ENCODE peak calls at places on chromosomes 7 and 10, in seven cellular contexts. H is lower lobe of right lung; I is psoas muscle; C is cardiac muscle cell; A is IMR-90; W is WERI-Rb-1; O is CD8-positive, alpha-beta T cell. F is an unnamed sample.

GRCh38 chr10:30784896-30785605 is 155.5 kb upstream of the LYZL2 start:
- DNase-seq in H (peak; percentile 81), I (peak; percentile 92), C (peak; percentile 95), A (peak; percentile 69), O (peak; percentile 76), W (peak; percentile 78), F (peak; percentile 4)

GRCh38 chr10:98259606-98260319 is 8.2 kb downstream of the LOXL4 start:
- DNase-seq in O (no peak), C (no peak), W (no peak), H (no peak), I (no peak), A (peak; percentile 36), F (no peak)

GRCh38 chr10:3054183-3054815 is 13.0 kb upstream of the PFKP start:
- DNase-seq in I (no peak), H (no peak), A (peak; percentile 26), W (no peak), O (no peak), C (no peak), F (no peak)

GRCh38 chr7:90736968-90737939 is 141.1 kb downstream of the CDK14 start:
- DNase-seq in I (no peak), A (no peak), C (no peak), W (no peak), H (no peak), O (no peak), F (no peak)

GRCh38 chr10:6033954-6034353 is 28.2 kb downstream of the IL2RA start:
- DNase-seq in A (no peak), H (no peak), C (no peak), W (no peak), I (no peak), O (no peak), F (no peak)

GRCh38 chr10:32077896-32078295 is 21.7 kb upstream of the KIF5B start:
- DNase-seq in A (peak; percentile 72), I (peak; percentile 63), O (no peak), H (no peak), W (no peak), C (no peak), F (no peak)

GRCh38 chr10:29734640-29734979 is 99.8 kb upstream of the SVIL start:
- DNase-seq in H (no peak), O (no peak), A (no peak), C (no peak), I (no peak), W (no peak), F (no peak)

GRCh38 chr10:45374451-45375052 is 536 bp downstream of the ALOX5 start:
- DNase-seq in C (no peak), O (no peak), A (no peak), H (no peak), W (peak; percentile 18), I (no peak), F (no peak)

GRCh38 chr10:94059174-94059573 is 65.4 kb downstream of the PLCE1 start:
- DNase-seq in H (no peak), W (no peak), O (no peak), I (no peak), A (no peak), C (no peak), F (no peak)

GRCh38 chr7:141511370-141512335 is 39.6 kb upstream of the AGK start:
- DNase-seq in W (no peak), A (no peak), H (peak; percentile 46), C (peak; percentile 3), I (peak; percentile 63), O (no peak), F (no peak)

GRCh38 chr7:157013101-157013500 is 2.6 kb upstream of the MNX1 start:
- DNase-seq in H (no peak), W (no peak), C (no peak), O (no peak), A (no peak), I (no peak), F (no peak)

GRCh38 chr10:6114758-6115410 is 26.1 kb downstream of the RBM17 start:
- DNase-seq in A (peak; percentile 59), H (no peak), O (no peak), W (no peak), I (peak; percentile 54), C (no peak), F (no peak)

GRCh38 chr10:72523062-72523461 is 102.8 kb downstream of the MICU1 start:
- DNase-seq in H (no peak), I (no peak), C (no peak), A (no peak), O (no peak), W (no peak), F (no peak)
- H3K27ac ChIP-seq in H (no peak overlapping the region), I (no peak overlapping the region), C (no peak overlapping the region), A (no peak overlapping the region), O (no peak overlapping the region), W (no peak overlapping the region), F (no peak overlapping the region)

DNA sequence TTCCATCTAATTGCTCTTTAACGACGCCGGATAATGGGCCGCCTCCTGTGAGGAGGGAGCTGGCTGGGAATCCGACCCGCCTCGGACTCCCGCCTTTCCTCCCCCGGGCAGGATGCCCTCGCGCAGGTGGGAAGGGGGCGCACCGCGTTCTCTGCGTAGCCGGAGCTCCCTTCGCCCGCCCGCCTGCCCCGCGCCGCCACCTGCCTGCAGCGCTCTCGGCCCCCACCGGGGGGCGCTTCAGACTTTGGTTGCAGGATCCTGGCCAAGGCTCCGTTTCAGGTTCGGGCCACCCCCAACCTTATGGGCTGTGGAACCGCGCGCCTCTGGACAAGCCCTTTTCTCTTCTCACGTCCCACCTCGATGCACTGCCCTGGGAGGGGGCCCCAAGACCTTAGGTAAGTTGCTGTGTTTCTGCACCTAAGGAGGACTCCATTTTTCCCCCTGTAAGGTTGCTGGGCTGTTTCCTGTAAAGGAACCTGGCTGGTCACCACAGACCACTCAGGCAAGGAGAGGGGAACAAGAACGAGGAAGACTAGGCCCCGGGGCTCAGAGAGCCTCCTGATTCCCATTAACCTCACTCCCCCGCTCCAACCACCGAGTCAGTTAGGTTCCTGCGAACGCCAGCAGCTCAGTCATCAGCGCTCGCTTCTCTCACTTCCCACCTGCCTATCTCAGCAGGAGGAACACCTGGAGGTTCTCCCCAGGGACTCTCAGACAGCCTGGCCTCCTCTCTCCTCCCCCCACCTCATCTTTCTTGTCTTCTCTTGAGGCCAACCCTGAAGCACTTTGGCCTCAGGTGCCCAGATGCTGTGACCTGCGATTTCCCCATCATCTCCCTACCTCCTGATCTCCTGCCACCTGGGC is 11.4 kb upstream of the KAZALD1 start:
- DNase-seq in O (peak; percentile 83), I (peak; percentile 79), A (no peak), C (peak; percentile 73), H (peak; percentile 79), W (peak; percentile 89), F (peak; percentile 82)
- H3K4me3 ChIP-seq in O (no peak overlapping the region), I (peak overlapping the region; percentile 50), A (peak overlapping the region; percentile 29), C (no peak overlapping the region), H (no peak overlapping the region), W (peak overlapping the region; percentile 48), F (no peak overlapping the region)

DNA sequence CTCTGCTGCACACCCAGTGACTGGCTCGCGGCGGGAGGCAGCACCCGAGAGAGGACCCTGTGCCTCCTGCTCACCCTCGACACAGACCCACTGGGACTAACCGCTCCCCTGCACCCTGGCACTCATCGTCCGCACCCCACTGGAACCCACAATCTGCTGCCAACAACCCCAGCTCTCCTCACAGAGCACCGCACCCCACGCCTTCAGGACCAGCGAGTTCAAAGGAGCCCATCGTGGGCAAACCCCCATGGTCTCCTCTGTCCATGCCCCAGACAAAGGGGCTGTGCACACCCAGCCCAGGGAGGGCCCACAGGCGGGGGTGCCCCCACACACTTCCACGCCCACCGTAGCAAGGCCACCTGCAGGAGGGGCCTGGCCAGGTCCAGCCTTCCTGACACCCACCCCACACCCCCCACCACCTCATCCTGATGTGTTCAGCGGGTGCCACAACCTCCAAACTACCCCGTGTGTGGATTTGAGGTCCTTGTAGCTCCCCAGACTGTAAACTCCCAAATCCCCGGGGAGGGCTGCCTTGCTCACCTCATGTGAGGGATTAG is 14.0 kb downstream of the RASGEF1A start:
- DNase-seq in W (no peak), H (no peak), I (peak; percentile 40), C (no peak), A (no peak), O (peak; percentile 46), F (peak; percentile 1)
- H3K36me3 ChIP-seq in W (no peaks in the 10 kb centered on the region), H (no peaks in the 10 kb centered on the region), I (no peaks in the 10 kb centered on the region), C (no peaks in the 10 kb centered on the region), A (no peaks in the 10 kb centered on the region), O (no peaks in the 10 kb centered on the region), F (no peaks in the 10 kb centered on the region)

DNA sequence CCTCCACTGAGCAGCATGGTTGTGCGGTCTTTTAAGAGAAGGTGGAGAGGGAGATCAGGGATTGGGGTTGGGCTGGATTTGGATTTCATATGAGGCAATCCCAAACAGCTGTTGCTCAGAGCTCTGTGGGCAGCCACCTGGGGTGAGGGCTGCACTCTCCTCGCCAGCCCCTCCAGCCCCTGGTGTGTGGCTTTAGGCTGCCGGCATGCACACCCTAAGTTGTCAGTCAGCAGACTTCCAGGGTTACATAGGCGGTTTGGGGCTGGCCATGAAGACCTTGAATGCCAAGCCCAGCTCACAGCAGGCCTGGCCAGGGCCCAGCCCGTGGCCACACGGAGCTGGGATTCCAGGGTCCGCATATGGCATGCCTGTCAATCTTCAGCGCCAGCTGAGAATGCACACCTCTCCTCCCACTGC is 54.8 kb downstream of the ZMIZ1 start:
- DNase-seq in H (no peak), O (no peak), W (peak; percentile 61), C (no peak), A (no peak), I (no peak), F (no peak)
- H3K27ac ChIP-seq in H (peak overlapping the region; percentile 4), O (no peak overlapping the region), W (peak overlapping the region; percentile 86), C (peak overlapping the region; percentile 55), A (peak overlapping the region; percentile 34), I (peak overlapping the region; percentile 71), F (no peak overlapping the region)

F was measured in CD8-positive, alpha-beta memory T cell.